ENCODE peak calls at places on chromosomes 4 and X, in seven cellular contexts. One of them, this sample, is unnamed.

GRCh38 chr4:108033348-108033747 is 43.7 kb downstream of the HADH start:
- DNase-seq in HFF-Myc: no peak
- DNase-seq in gastrocnemius medialis: no peak
- DNase-seq in WERI-Rb-1: no peak
- DNase-seq in cardiac muscle cell: no peak
- DNase-seq in BJ: no peak
- DNase-seq in astrocyte: no peak
- DNase-seq in this sample: no peak

GRCh38 chrX:150088042-150088441 is 149.8 kb upstream of the EOLA2 start:
- DNase-seq in gastrocnemius medialis: no peak
- DNase-seq in BJ: no peak
- DNase-seq in cardiac muscle cell: no peak
- DNase-seq in HFF-Myc: no peak
- DNase-seq in astrocyte: no peak
- DNase-seq in WERI-Rb-1: no peak
- DNase-seq in this sample: no peak

GRCh38 chr4:181006509-181007290 is 1236.5 kb upstream of the TENM3 start:
- DNase-seq in WERI-Rb-1: no peak
- DNase-seq in astrocyte: no peak
- DNase-seq in HFF-Myc: no peak
- DNase-seq in BJ: no peak
- DNase-seq in gastrocnemius medialis: no peak
- DNase-seq in cardiac muscle cell: no peak
- DNase-seq in this sample: peak; percentile 23

GRCh38 chr4:86106475-86106874 is 253.4 kb downstream of the MAPK10 start:
- DNase-seq in astrocyte: no peak
- DNase-seq in HFF-Myc: no peak
- DNase-seq in gastrocnemius medialis: no peak
- DNase-seq in BJ: no peak
- DNase-seq in cardiac muscle cell: no peak
- DNase-seq in WERI-Rb-1: no peak
- DNase-seq in this sample: no peak

GRCh38 chrX:15882704-15883539 is 28.3 kb upstream of the AP1S2 start:
- DNase-seq in cardiac muscle cell: peak; percentile 43
- DNase-seq in gastrocnemius medialis: no peak
- DNase-seq in HFF-Myc: peak; percentile 3
- DNase-seq in BJ: no peak
- DNase-seq in astrocyte: peak; percentile 36
- DNase-seq in WERI-Rb-1: no peak
- DNase-seq in this sample: peak; percentile 63

GRCh38 chr4:117529401-117529800 is 444.0 kb upstream of the TRAM1L1 start:
- DNase-seq in cardiac muscle cell: no peak
- DNase-seq in astrocyte: no peak
- DNase-seq in BJ: no peak
- DNase-seq in HFF-Myc: no peak
- DNase-seq in gastrocnemius medialis: no peak
- DNase-seq in WERI-Rb-1: no peak
- DNase-seq in this sample: no peak

GRCh38 chr4:10963958-10964705 is 279.6 kb upstream of the CLNK start:
- DNase-seq in gastrocnemius medialis: no peak
- DNase-seq in cardiac muscle cell: no peak
- DNase-seq in astrocyte: no peak
- DNase-seq in HFF-Myc: no peak
- DNase-seq in BJ: no peak
- DNase-seq in WERI-Rb-1: no peak
- DNase-seq in this sample: no peak

GRCh38 chrX:19909761-19910160 is 22.4 kb upstream of the SH3KBP1 start:
- DNase-seq in BJ: no peak
- DNase-seq in astrocyte: no peak
- DNase-seq in HFF-Myc: no peak
- DNase-seq in gastrocnemius medialis: no peak
- DNase-seq in WERI-Rb-1: no peak
- DNase-seq in cardiac muscle cell: no peak
- DNase-seq in this sample: no peak

GRCh38 chr4:145937990-145938611 is 522 bp downstream of the ZNF827 start:
- DNase-seq in WERI-Rb-1: peak; percentile 32
- DNase-seq in astrocyte: peak; percentile 26
- DNase-seq in cardiac muscle cell: peak; percentile 52
- DNase-seq in gastrocnemius medialis: no peak
- DNase-seq in BJ: no peak
- DNase-seq in HFF-Myc: no peak
- DNase-seq in this sample: peak; percentile 38

GRCh38 chr4:112296949-112297483 is at the start of gene ALPK1:
- DNase-seq in gastrocnemius medialis: peak; percentile 7
- DNase-seq in astrocyte: peak; percentile 79
- DNase-seq in BJ: peak; percentile 85
- DNase-seq in cardiac muscle cell: peak; percentile 95
- DNase-seq in HFF-Myc: peak; percentile 80
- DNase-seq in WERI-Rb-1: no peak
- DNase-seq in this sample: peak; percentile 93

GRCh38 chr4:139910106-139910505 is 243.9 kb downstream of the MAML3 start:
- DNase-seq in gastrocnemius medialis: no peak
- DNase-seq in astrocyte: no peak
- DNase-seq in HFF-Myc: no peak
- DNase-seq in BJ: no peak
- DNase-seq in WERI-Rb-1: no peak
- DNase-seq in cardiac muscle cell: no peak
- DNase-seq in this sample: peak; percentile 68

GRCh38 chrX:69531031-69531755 is 27.1 kb downstream of the NALF2 start:
- DNase-seq in gastrocnemius medialis: no peak
- DNase-seq in WERI-Rb-1: no peak
- DNase-seq in BJ: no peak
- DNase-seq in astrocyte: no peak
- DNase-seq in cardiac muscle cell: no peak
- DNase-seq in HFF-Myc: no peak
- DNase-seq in this sample: no peak

GRCh38 chr4:109164011-109164410 is 138.4 kb downstream of the COL25A1 start:
- DNase-seq in cardiac muscle cell: peak; percentile 67
- DNase-seq in astrocyte: peak; percentile 61
- DNase-seq in WERI-Rb-1: no peak
- DNase-seq in HFF-Myc: no peak
- DNase-seq in BJ: no peak
- DNase-seq in gastrocnemius medialis: no peak
- DNase-seq in this sample: no peak

GRCh38 chr4:158255727-158256324 is 45.5 kb downstream of the TMEM144 start:
- DNase-seq in gastrocnemius medialis: no peak
- DNase-seq in astrocyte: peak; percentile 29
- DNase-seq in HFF-Myc: peak; percentile 11
- DNase-seq in WERI-Rb-1: no peak
- DNase-seq in cardiac muscle cell: peak; percentile 76
- DNase-seq in BJ: no peak
- DNase-seq in this sample: peak; percentile 68

GRCh38 chrX:103148075-103148474 is 55.1 kb upstream of the NXF3 start:
- DNase-seq in HFF-Myc: no peak
- DNase-seq in cardiac muscle cell: no peak
- DNase-seq in BJ: no peak
- DNase-seq in gastrocnemius medialis: no peak
- DNase-seq in astrocyte: no peak
- DNase-seq in WERI-Rb-1: no peak
- DNase-seq in this sample: no peak

GRCh38 chr4:145626623-145626982 is 7.4 kb downstream of the MMAA start:
- DNase-seq in cardiac muscle cell: no peak
- DNase-seq in HFF-Myc: no peak
- DNase-seq in WERI-Rb-1: no peak
- DNase-seq in gastrocnemius medialis: no peak
- DNase-seq in astrocyte: no peak
- DNase-seq in BJ: no peak
- DNase-seq in this sample: no peak

GRCh38 chr4:154595807-154596206 is 5.3 kb upstream of the FGA start:
- DNase-seq in cardiac muscle cell: no peak
- DNase-seq in BJ: no peak
- DNase-seq in astrocyte: peak; percentile 84
- DNase-seq in WERI-Rb-1: no peak
- DNase-seq in HFF-Myc: no peak
- DNase-seq in gastrocnemius medialis: no peak
- DNase-seq in this sample: peak; percentile 23

GRCh38 chr4:185457136-185457535 is 14.4 kb downstream of the CCDC110 start:
- DNase-seq in WERI-Rb-1: peak; percentile 45
- DNase-seq in BJ: no peak
- DNase-seq in cardiac muscle cell: no peak
- DNase-seq in HFF-Myc: no peak
- DNase-seq in gastrocnemius medialis: no peak
- DNase-seq in astrocyte: no peak
- DNase-seq in this sample: no peak

GRCh38 chrX:68807818-68808217 is 21.0 kb upstream of the EFNB1 start:
- DNase-seq in WERI-Rb-1: no peak
- DNase-seq in gastrocnemius medialis: no peak
- DNase-seq in BJ: no peak
- DNase-seq in cardiac muscle cell: peak; percentile 33
- DNase-seq in astrocyte: no peak
- DNase-seq in HFF-Myc: no peak
- DNase-seq in this sample: peak; percentile 25

GRCh38 chr4:21882050-21882839 is 66.3 kb downstream of the KCNIP4 start:
- DNase-seq in HFF-Myc: no peak
- DNase-seq in gastrocnemius medialis: no peak
- DNase-seq in cardiac muscle cell: no peak
- DNase-seq in BJ: no peak
- DNase-seq in WERI-Rb-1: no peak
- DNase-seq in astrocyte: peak; percentile 69
- DNase-seq in this sample: peak; percentile 75

GRCh38 chr4:2341261-2341841 is 77.1 kb downstream of the ZFYVE28 start:
- DNase-seq in HFF-Myc: no peak
- DNase-seq in gastrocnemius medialis: no peak
- DNase-seq in cardiac muscle cell: no peak
- DNase-seq in astrocyte: no peak
- DNase-seq in WERI-Rb-1: no peak
- DNase-seq in BJ: no peak
- DNase-seq in this sample: no peak

GRCh38 chrX:19183777-19184485 is 61.7 kb upstream of the ADGRG2 start:
- DNase-seq in astrocyte: no peak
- DNase-seq in HFF-Myc: no peak
- DNase-seq in gastrocnemius medialis: no peak
- DNase-seq in BJ: no peak
- DNase-seq in WERI-Rb-1: no peak
- DNase-seq in cardiac muscle cell: no peak
- DNase-seq in this sample: no peak

GRCh38 chr4:10276152-10276551 is 159.6 kb upstream of the WDR1 start:
- DNase-seq in cardiac muscle cell: no peak
- DNase-seq in gastrocnemius medialis: no peak
- DNase-seq in HFF-Myc: no peak
- DNase-seq in WERI-Rb-1: no peak
- DNase-seq in astrocyte: no peak
- DNase-seq in BJ: no peak
- DNase-seq in this sample: no peak

GRCh38 chr4:77619408-77619807 is 13.8 kb downstream of the CXCL13 start:
- DNase-seq in cardiac muscle cell: peak; percentile 21
- DNase-seq in astrocyte: no peak
- DNase-seq in BJ: no peak
- DNase-seq in HFF-Myc: no peak
- DNase-seq in WERI-Rb-1: no peak
- DNase-seq in gastrocnemius medialis: no peak
- DNase-seq in this sample: no peak

GRCh38 chrX:1162119-1162916 is 50.1 kb downstream of the CRLF2 start:
- DNase-seq in gastrocnemius medialis: no peak
- DNase-seq in astrocyte: no peak
- DNase-seq in cardiac muscle cell: no peak
- DNase-seq in WERI-Rb-1: no peak
- DNase-seq in BJ: no peak
- DNase-seq in HFF-Myc: no peak
- DNase-seq in this sample: no peak

GRCh38 chr4:16752150-16752549 is 146.3 kb downstream of the LDB2 start:
- DNase-seq in cardiac muscle cell: peak; percentile 57
- DNase-seq in astrocyte: no peak
- DNase-seq in HFF-Myc: peak; percentile 4
- DNase-seq in BJ: no peak
- DNase-seq in WERI-Rb-1: no peak
- DNase-seq in gastrocnemius medialis: no peak
- DNase-seq in this sample: peak; percentile 48
- TF ChIP-seq CTCF in cardiac muscle cell: peak; percentile 48
- TF ChIP-seq CTCF in astrocyte: peak; percentile 35
- TF ChIP-seq CTCF in HFF-Myc: peak; percentile 20
- TF ChIP-seq CTCF in BJ: peak; percentile 26
- TF ChIP-seq CTCF in WERI-Rb-1: no peak
- TF ChIP-seq CTCF in gastrocnemius medialis: no peak
- TF ChIP-seq CTCF in this sample: peak; percentile 50

DNA sequence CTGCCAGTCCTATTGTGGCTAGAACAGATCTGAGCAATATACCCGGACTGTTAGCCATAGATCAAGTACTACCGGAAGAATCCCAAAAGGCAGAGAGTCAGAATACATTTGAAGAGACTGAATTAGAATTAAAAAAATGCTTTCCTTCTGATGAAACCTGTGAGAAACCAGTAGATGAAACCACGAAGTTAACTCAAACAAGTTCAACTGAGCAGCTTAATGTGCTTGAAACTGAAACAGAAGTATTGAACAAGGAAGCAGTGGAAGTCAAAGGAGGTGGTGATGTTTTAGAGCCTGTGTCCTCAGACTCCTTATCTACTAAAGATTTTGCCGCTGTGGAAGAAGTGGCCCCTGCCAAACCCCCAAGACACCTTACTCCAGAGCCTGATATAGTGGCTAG is 46.8 kb downstream of the WDR44 start:
- DNase-seq in gastrocnemius medialis: no peak
- DNase-seq in cardiac muscle cell: peak; percentile 3
- DNase-seq in astrocyte: peak; percentile 13
- DNase-seq in WERI-Rb-1: no peak
- DNase-seq in HFF-Myc: no peak
- DNase-seq in BJ: no peak
- DNase-seq in this sample: no peak
- H3K4me3 ChIP-seq in gastrocnemius medialis: no peak overlapping the region
- H3K4me3 ChIP-seq in cardiac muscle cell: no peak overlapping the region
- H3K4me3 ChIP-seq in astrocyte: no peak overlapping the region
- H3K4me3 ChIP-seq in WERI-Rb-1: no peak overlapping the region
- H3K4me3 ChIP-seq in HFF-Myc: no peak overlapping the region
- H3K4me3 ChIP-seq in BJ: no peak overlapping the region
- H3K4me3 ChIP-seq in this sample: no peak overlapping the region

GRCh38 chrX:139126493-139126892 is 404.0 kb upstream of the F9 start:
- DNase-seq in cardiac muscle cell: no peak
- DNase-seq in WERI-Rb-1: peak; percentile 30
- DNase-seq in gastrocnemius medialis: peak; percentile 11
- DNase-seq in HFF-Myc: no peak
- DNase-seq in astrocyte: no peak
- DNase-seq in BJ: no peak
- DNase-seq in this sample: peak; percentile 8
- TF ChIP-seq CTCF in cardiac muscle cell: no peak
- TF ChIP-seq CTCF in WERI-Rb-1: peak; percentile 60
- TF ChIP-seq CTCF in gastrocnemius medialis: peak; percentile 53
- TF ChIP-seq CTCF in HFF-Myc: peak; percentile 7
- TF ChIP-seq CTCF in astrocyte: no peak
- TF ChIP-seq CTCF in BJ: no peak
- TF ChIP-seq CTCF in this sample: peak; percentile 23

GRCh38 chrX:50617183-50617582 is 146.6 kb upstream of the DGKK start:
- DNase-seq in BJ: no peak
- DNase-seq in gastrocnemius medialis: no peak
- DNase-seq in WERI-Rb-1: no peak
- DNase-seq in cardiac muscle cell: no peak
- DNase-seq in astrocyte: no peak
- DNase-seq in HFF-Myc: no peak
- DNase-seq in this sample: no peak

GRCh38 chrX:50622751-50623150 is 152.1 kb upstream of the DGKK start:
- DNase-seq in HFF-Myc: no peak
- DNase-seq in gastrocnemius medialis: no peak
- DNase-seq in astrocyte: no peak
- DNase-seq in BJ: no peak
- DNase-seq in cardiac muscle cell: no peak
- DNase-seq in WERI-Rb-1: no peak
- DNase-seq in this sample: no peak

GRCh38 chrX:50615570-50616158 is 145.0 kb upstream of the DGKK start:
- DNase-seq in WERI-Rb-1: no peak
- DNase-seq in HFF-Myc: no peak
- DNase-seq in BJ: no peak
- DNase-seq in astrocyte: no peak
- DNase-seq in gastrocnemius medialis: no peak
- DNase-seq in cardiac muscle cell: no peak
- DNase-seq in this sample: no peak

GRCh38 chrX:50614460-50614859 is 143.8 kb upstream of the DGKK start:
- DNase-seq in gastrocnemius medialis: no peak
- DNase-seq in astrocyte: no peak
- DNase-seq in cardiac muscle cell: no peak
- DNase-seq in WERI-Rb-1: no peak
- DNase-seq in BJ: no peak
- DNase-seq in HFF-Myc: no peak
- DNase-seq in this sample: no peak

GRCh38 chrX:50618788-50619558 is 148.3 kb upstream of the DGKK start:
- DNase-seq in gastrocnemius medialis: no peak
- DNase-seq in astrocyte: no peak
- DNase-seq in cardiac muscle cell: no peak
- DNase-seq in BJ: no peak
- DNase-seq in HFF-Myc: no peak
- DNase-seq in WERI-Rb-1: no peak
- DNase-seq in this sample: peak; percentile 1
- H3K4me3 ChIP-seq in gastrocnemius medialis: no peak overlapping the region
- H3K4me3 ChIP-seq in astrocyte: no peak overlapping the region
- H3K4me3 ChIP-seq in cardiac muscle cell: no peak overlapping the region
- H3K4me3 ChIP-seq in BJ: no peak overlapping the region
- H3K4me3 ChIP-seq in HFF-Myc: no peak overlapping the region
- H3K4me3 ChIP-seq in WERI-Rb-1: no peak overlapping the region
- H3K4me3 ChIP-seq in this sample: no peak overlapping the region

This sample was measured in fibroblast of mammary gland.